ENCODE peak calls at places on chromosomes 12 and 14, in six cellular contexts. R, P, U, V, I and C are unnamed samples.
A peak's percentile ranks its signal among the peaks of the same experiment; 100 is the strongest.

GRCh38 chr14:104639889-104640548 is 35.4 kb upstream of the TMEM179 start:
- DNase-seq in V (peak; percentile 74), P (peak; percentile 81), U (peak; percentile 77), I (peak; percentile 32), R (peak; percentile 87), C (peak; percentile 76)

GRCh38 chr12:71208053-71208685 is 50.4 kb upstream of the TSPAN8 start:
- DNase-seq in V (no peak), U (no peak), R (no peak), P (no peak), I (no peak), C (peak; percentile 12)

GRCh38 chr12:121061831-121062230 is 22.8 kb upstream of the OASL start:
- DNase-seq in I (peak; percentile 18), U (no peak), V (no peak), P (no peak), R (no peak), C (no peak)

GRCh38 chr14:68762944-68763831 is 29.7 kb downstream of the ZFP36L1 start:
- DNase-seq in R (no peak), I (peak; percentile 69), V (peak; percentile 93), U (peak; percentile 55), P (peak; percentile 94), C (peak; percentile 73)

GRCh38 chr12:43893670-43894069 is 57.8 kb downstream of the TMEM117 start:
- DNase-seq in V (no peak), I (no peak), P (no peak), U (no peak), R (no peak), C (no peak)

GRCh38 chr12:52211716-52212585 is 20.1 kb upstream of the KRT80 start:
- DNase-seq in U (no peak), V (no peak), P (no peak), R (no peak), I (no peak), C (no peak)

GRCh38 chr12:16612647-16613046 is 6.7 kb upstream of the LMO3 start:
- DNase-seq in U (no peak), R (no peak), V (no peak), P (no peak), I (no peak), C (no peak)

GRCh38 chr12:66115083-66115600 is 15.4 kb downstream of the LLPH start:
- DNase-seq in I (no peak), R (no peak), V (no peak), U (no peak), P (no peak), C (no peak)

GRCh38 chr12:109130755-109131521 is 14.6 kb downstream of the ACACB start:
- DNase-seq in R (no peak), P (no peak), V (peak; percentile 83), U (no peak), I (no peak), C (no peak)

GRCh38 chr12:116861331-116861730 is 19.9 kb downstream of the HRK start:
- DNase-seq in V (peak; percentile 23), R (no peak), U (peak; percentile 74), P (no peak), I (no peak), C (no peak)

GRCh38 chr14:93160353-93160801 is 24.3 kb downstream of the MOAP1 start:
- DNase-seq in V (peak; percentile 47), I (no peak), R (peak; percentile 66), P (peak; percentile 49), U (no peak), C (peak; percentile 75)

GRCh38 chr14:58133739-58134138 is 18.3 kb downstream of the ARMH4 start:
- DNase-seq in R (no peak), P (no peak), I (no peak), V (no peak), U (no peak), C (peak; percentile 19)

GRCh38 chr12:24109381-24110039 is 160.0 kb upstream of the SOX5 start:
- DNase-seq in U (no peak), R (no peak), V (no peak), P (no peak), I (peak; percentile 17), C (no peak)

GRCh38 chr14:37417833-37418232 is 177.2 kb downstream of the FOXA1 start:
- DNase-seq in U (no peak), V (no peak), P (no peak), I (no peak), R (no peak), C (no peak)

GRCh38 chr12:77767335-77767734 is 63.4 kb upstream of the NAV3 start:
- DNase-seq in P (no peak), R (no peak), I (no peak), V (no peak), U (no peak), C (no peak)

GRCh38 chr12:66087365-66087943 is 43.1 kb downstream of the LLPH start:
- DNase-seq in P (peak; percentile 23), R (peak; percentile 45), I (peak; percentile 57), V (peak; percentile 74), U (peak; percentile 73), C (peak; percentile 69)

GRCh38 chr12:45721954-45722353 is 7.6 kb upstream of the ARID2 start:
- DNase-seq in V (no peak), U (no peak), P (no peak), R (no peak), I (no peak), C (no peak)

GRCh38 chr14:23237772-23238594 is at the start of gene RNF212B:
- DNase-seq in I (peak; percentile 80), R (peak; percentile 85), V (peak; percentile 100), P (peak; percentile 98), U (peak; percentile 96), C (peak; percentile 82)
- TF ChIP-seq POLR2A in I (no peak), R (no peak), V (peak; percentile 64), P (no peak), U (no peak), C (no peak)

DNA sequence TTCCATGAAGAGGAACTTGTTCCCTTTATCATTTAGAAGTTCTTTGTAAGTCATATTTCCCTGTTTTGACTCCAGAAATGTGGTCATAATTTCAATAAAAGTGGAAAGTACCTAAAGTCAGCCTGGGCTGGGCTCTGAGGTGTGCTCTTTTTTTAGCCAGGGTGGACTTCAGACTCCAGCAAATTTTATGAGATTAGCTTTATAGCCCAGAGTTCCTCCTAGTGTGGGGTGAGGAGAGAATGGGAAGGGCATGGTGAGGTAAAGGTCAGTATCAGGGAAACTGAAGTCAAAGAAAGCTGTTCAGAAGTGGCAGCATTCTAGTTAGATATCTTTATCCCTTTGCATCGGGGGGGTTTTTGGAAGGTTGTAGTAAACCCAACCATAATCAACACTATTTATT is 92.5 kb downstream of the TMCC3 start:
- DNase-seq in V (no peak), U (peak; percentile 44), R (no peak), P (no peak), I (no peak), C (no peak)
- TF ChIP-seq POLR2A in V (no peak), U (no peak), R (no peak), P (no peak), I (no peak), C (no peak)

DNA sequence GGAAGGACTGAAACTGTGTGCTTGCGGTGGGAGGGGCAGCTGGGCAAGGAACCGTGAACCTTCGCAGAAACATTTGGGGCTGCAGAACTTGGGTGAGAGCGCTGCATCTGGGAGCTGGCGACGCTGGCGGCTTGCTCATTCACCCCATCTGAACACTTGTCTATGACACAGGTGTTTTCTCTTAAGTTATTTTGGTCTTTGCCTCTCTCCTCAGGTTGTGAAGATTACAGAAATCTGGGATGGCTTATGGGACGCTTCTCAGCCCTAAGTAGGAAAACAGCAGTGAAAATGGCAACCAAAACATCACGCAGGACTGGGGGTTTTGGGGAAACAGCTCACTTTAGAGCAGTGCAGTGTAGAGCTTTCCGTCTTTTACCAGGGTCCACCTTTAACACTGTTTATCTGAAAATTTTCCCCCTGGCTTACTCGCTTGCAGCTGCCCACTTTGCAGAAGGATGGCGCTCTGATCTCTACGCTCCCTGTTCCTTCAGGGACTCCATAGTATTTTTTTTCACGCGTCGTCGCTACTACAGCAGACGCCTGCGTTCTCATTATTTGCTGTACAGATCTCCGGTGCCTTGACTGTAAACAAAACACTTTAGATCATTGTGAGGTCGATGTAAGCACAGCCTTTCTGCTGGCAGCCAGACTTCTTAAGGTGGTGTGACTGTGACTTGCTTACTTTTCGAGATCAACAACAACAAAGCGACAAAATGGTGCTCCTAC is 2.7 kb upstream of the CDKN1B start:
- DNase-seq in V (peak; percentile 68), U (peak; percentile 92), P (no peak), I (no peak), R (no peak), C (peak; percentile 69)
- TF ChIP-seq POLR2A in V (peak; percentile 69), U (peak; percentile 48), P (peak; percentile 46), I (no peak), R (no peak), C (peak; percentile 66)

DNA sequence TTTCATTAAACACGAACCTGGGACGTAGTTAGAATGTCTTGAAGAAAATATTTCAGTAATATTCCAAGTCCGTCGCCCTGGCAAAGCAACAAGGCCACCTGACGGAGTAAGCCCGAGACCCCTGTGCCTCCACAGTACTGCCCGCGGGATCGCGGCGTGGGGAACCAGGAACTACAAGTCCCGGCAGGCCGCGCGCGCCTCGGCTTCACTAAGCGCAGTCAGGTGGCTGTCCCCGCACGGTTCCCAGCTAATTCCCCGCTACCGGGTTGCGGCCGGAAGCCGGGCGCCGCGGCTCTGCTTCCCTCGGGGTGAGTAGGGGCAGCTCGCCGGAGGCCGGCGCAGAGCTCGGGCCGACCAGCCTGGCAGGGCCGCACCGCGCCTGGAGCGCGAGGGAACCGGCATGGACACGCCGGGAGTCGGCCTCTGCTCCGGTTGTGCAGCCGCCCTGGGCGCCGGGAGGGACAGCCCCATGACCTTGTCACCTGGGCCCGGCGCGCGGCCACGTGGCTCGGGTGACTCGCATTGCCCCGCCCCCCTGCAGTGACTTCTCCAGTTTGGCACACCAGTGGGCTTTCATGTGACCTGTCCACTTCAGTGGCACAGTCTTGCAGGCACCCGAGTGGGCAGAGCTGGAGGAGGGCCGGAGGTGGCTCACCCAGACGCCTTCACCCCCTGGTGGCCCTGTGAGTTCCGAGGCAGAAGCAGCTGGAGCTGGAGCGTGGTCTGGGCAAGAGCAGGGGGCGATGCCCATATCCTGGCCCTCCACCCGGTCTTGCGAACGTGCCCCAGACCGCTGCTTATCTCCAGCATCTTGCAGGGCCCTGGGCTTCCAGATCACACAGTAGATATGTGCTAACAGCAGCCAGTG is at the start of gene ADCK1:
- DNase-seq in I (peak; percentile 68), R (peak; percentile 76), U (peak; percentile 97), P (peak; percentile 79), V (peak; percentile 94), C (peak; percentile 88)
- TF ChIP-seq POLR2A in I (peak; percentile 70), R (peak; percentile 75), U (peak; percentile 67), P (peak; percentile 80), V (peak; percentile 75), C (peak; percentile 80)

DNA sequence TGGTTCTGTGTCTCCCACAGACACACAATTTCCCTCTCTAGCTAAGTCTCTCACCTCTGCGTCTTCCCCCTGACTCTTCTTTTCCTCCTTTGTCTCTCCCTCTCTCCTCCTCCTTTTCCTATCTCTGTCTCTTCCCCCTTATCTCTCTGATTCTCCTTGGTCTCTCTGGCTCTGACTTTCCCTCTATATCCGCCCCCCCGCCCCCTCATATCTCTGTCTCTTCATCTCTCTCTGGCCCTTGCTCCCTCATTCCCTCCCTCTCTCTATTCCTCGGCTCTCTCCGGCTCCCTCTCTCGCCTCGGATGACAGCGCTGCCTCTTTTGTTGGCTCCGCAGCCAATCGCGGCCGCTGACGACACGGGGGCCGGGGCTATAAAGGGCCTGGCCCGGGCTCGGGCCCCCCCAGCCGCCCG is at the start of gene GDF11:
- DNase-seq in R (peak; percentile 78), I (peak; percentile 39), U (peak; percentile 91), P (no peak), V (peak; percentile 74), C (peak; percentile 58)
- TF ChIP-seq POLR2A in R (no peak), I (no peak), U (no peak), P (peak; percentile 72), V (peak; percentile 32), C (no peak)